ENCODE peak calls at places on chromosome 17, in nine cellular contexts. U is upper lobe of right lung, F is ovary, O is Panc1, S is aorta, A is prostate gland, X is A673, L is colonic mucosa, H is left lung. W is an unnamed sample. For H3K9me3 and H3K36me3, the result is how much of the 10 kb centered on the place peaks cover.

GRCh38 chr17:55433029-55433628 is 11.5 kb upstream of the MMD start:
- DNase-seq in O (no peak), S (no peak), A (peak), H (no peak), F (no peak), L (peak), X (no peak), U (no peak), W (no peak)

GRCh38 chr17:51540151-51540550 is 279.8 kb downstream of the UTP18 start:
- DNase-seq in O (no peak), L (no peak), H (no peak), S (no peak), U (no peak), X (peak), F (no peak), A (no peak), W (no peak)

GRCh38 chr17:75549246-75550138 is 24.0 kb downstream of the LLGL2 start:
- DNase-seq in H (peak), F (no peak), A (peak), L (peak), U (peak), X (no peak), S (no peak), O (no peak), W (peak)

GRCh38 chr17:79832211-79833109 is 6.8 kb downstream of the CBX4 start:
- DNase-seq in F (no peak), O (no peak), L (peak), U (peak), A (no peak), X (peak), S (peak), H (peak), W (no peak)

GRCh38 chr17:50626037-50626574 is 8.6 kb upstream of the ABCC3 start:
- DNase-seq in L (peak), U (peak), F (peak), H (peak), O (no peak), A (peak), S (peak), X (peak), W (peak)

GRCh38 chr17:46212634-46213435 is 19.6 kb upstream of the KANSL1 start:
- DNase-seq in F (peak), O (peak), X (peak), L (peak), U (no peak), S (no peak), H (no peak), A (peak), W (peak)

GRCh38 chr17:78966906-78967600 is 12.7 kb downstream of the LGALS3BP start:
- DNase-seq in S (no peak), F (no peak), A (no peak), H (no peak), O (no peak), L (no peak), X (no peak), U (no peak), W (no peak)

GRCh38 chr17:9087921-9088320 is 66.6 kb downstream of the NTN1 start:
- DNase-seq in U (no peak), S (no peak), X (no peak), A (no peak), H (no peak), O (no peak), L (no peak), F (no peak), W (no peak)

GRCh38 chr17:28366605-28367004 is 1.6 kb upstream of the SEBOX start:
- DNase-seq in F (no peak), A (no peak), X (no peak), H (no peak), S (no peak), L (no peak), O (no peak), U (no peak), W (no peak)

GRCh38 chr17:79624658-79625478 is 14.0 kb upstream of the RBFOX3 start:
- DNase-seq in F (no peak), O (no peak), L (no peak), X (no peak), U (peak), S (peak), H (peak), A (no peak), W (peak)

GRCh38 chr17:11719203-11719602 is 120.9 kb downstream of the DNAH9 start:
- DNase-seq in U (no peak), F (no peak), A (no peak), L (no peak), X (no peak), O (no peak), S (no peak), H (no peak), W (no peak)

GRCh38 chr17:40110457-40110856 is 10.1 kb upstream of the NR1D1 start:
- DNase-seq in F (peak), U (no peak), O (no peak), L (no peak), S (no peak), H (no peak), A (no peak), X (no peak), W (no peak)

GRCh38 chr17:50938821-50939541 is 72.8 kb upstream of the TOB1 start:
- DNase-seq in O (no peak), L (no peak), S (peak), U (no peak), X (no peak), H (peak), A (no peak), F (no peak), W (peak)

GRCh38 chr17:60106377-60107059 is 27.8 kb upstream of the HEATR6 start:
- DNase-seq in H (no peak), L (no peak), F (no peak), X (no peak), S (no peak), O (no peak), A (peak), U (no peak), W (no peak)

GRCh38 chr17:8922451-8922850 is 43.1 kb downstream of the PIK3R5 start:
- DNase-seq in A (no peak), L (no peak), X (peak), F (no peak), S (no peak), O (peak), H (no peak), U (no peak), W (no peak)

GRCh38 chr17:40561871-40562611 is 3.2 kb downstream of the CCR7 start:
- DNase-seq in F (no peak), S (peak), A (no peak), O (no peak), L (no peak), H (no peak), U (peak), X (no peak), W (no peak)

GRCh38 chr17:77400445-77400870 is 259.7 kb downstream of the SEC14L1 start:
- DNase-seq in O (no peak), U (no peak), S (no peak), A (no peak), X (peak), H (no peak), F (no peak), L (no peak), W (peak)

GRCh38 chr17:70517808-70518207 is 348.5 kb downstream of the KCNJ2 start:
- DNase-seq in F (no peak), S (no peak), X (no peak), L (no peak), H (no peak), A (no peak), U (no peak), O (no peak), W (no peak)

GRCh38 chr17:5513610-5514009 is 27.2 kb downstream of the MIS12 start:
- DNase-seq in H (no peak), S (no peak), F (no peak), A (no peak), L (no peak), U (no peak), X (no peak), O (no peak), W (no peak)

GRCh38 chr17:2900842-2901241 is 104.6 kb downstream of the RAP1GAP2 start:
- DNase-seq in L (no peak), F (no peak), A (no peak), S (no peak), X (no peak), U (no peak), O (no peak), H (no peak), W (no peak)

GRCh38 chr17:80171681-80172080 is 1.9 kb downstream of the CARD14 start:
- DNase-seq in H (no peak), U (no peak), A (no peak), S (no peak), X (no peak), F (no peak), O (no peak), L (no peak), W (no peak)

GRCh38 chr17:2971851-2972250 is 91.6 kb downstream of the OR1D5 start:
- DNase-seq in A (no peak), H (no peak), X (no peak), L (no peak), O (no peak), U (no peak), S (no peak), F (no peak), W (no peak)

GRCh38 chr17:53626286-53626685 is 196.4 kb upstream of the KIF2B start:
- DNase-seq in U (no peak), A (no peak), O (no peak), S (no peak), H (no peak), F (no peak), L (no peak), X (peak), W (no peak)

GRCh38 chr17:78233678-78234077 is 2.2 kb downstream of the TMEM235 start:
- DNase-seq in X (no peak), U (no peak), A (no peak), O (no peak), L (no peak), S (no peak), H (no peak), F (no peak), W (no peak)

GRCh38 chr17:42283241-42284019 is 4.9 kb upstream of the STAT5A start:
- DNase-seq in A (no peak), U (peak), F (peak), H (no peak), S (peak), O (no peak), X (no peak), L (no peak), W (peak)
- H3K9me3 ChIP-seq in A (under half), U (under half), F (under half), H (under half), S (under half), O (under half), X (under half), L (under half), W (under half)

GRCh38 chr17:69503711-69504110 is 89.2 kb downstream of the MAP2K6 start:
- DNase-seq in S (no peak), A (no peak), H (no peak), F (no peak), O (no peak), L (no peak), U (no peak), X (no peak), W (no peak)

GRCh38 chr17:69499301-69499700 is 84.8 kb downstream of the MAP2K6 start:
- DNase-seq in F (no peak), S (no peak), O (no peak), L (no peak), X (no peak), H (no peak), U (no peak), A (no peak), W (no peak)

GRCh38 chr17:69500911-69501429 is 86.5 kb downstream of the MAP2K6 start:
- DNase-seq in H (no peak), S (no peak), X (no peak), L (peak), O (no peak), F (no peak), A (peak), U (no peak), W (no peak)

GRCh38 chr17:69502488-69502887 is 88.0 kb downstream of the MAP2K6 start:
- DNase-seq in O (no peak), S (no peak), L (no peak), F (no peak), A (no peak), H (no peak), X (no peak), U (no peak), W (no peak)

DNA sequence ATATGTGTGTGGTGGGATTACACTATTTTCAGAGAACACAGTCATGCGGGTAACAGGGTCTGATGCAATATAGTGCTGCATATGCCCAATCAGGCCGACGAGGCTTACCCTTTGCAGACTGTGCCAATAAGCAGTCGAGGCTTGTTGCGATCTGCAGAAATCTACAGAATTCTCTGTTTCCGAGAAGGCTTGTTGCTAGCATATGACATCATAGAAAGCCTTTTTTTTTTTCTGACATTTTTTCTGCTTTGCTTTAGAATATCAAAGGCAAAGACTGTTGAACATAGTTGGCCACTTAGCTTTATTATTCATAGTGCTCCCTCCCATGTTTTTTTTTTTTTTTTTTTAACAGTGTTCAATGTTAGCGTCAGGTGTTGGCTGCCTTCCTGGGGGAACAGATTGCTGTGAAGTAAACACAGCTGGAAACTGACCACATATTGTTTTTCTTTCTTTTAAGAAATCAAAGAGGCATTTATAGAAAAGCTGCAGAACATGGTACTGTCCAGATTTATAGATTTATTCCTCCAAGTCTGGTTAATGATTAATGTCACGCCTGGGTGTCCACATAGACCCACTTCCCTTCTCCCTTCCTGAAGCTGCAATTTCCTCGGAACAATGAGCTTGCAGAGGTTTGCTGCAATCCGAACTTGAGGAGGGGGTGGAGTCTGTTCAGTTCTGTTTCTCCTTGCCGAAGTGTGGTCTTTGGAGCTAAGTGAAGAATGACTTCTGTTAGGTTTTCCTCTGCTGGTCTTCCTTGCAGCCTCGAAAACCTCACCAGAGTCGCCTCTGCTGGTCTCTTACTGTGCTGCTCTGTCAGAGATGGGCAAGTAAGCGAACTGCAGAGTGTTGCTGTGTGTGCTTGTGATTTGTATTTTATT is 87.3 kb downstream of the MAP2K6 start:
- DNase-seq in O (no peak), H (no peak), L (peak), A (peak), F (peak), U (no peak), X (peak), S (no peak), W (no peak)
- H3K4me3 ChIP-seq in O (peak), H (peak), L (peak), A (no peak), F (peak), U (peak), X (peak), S (no peak), W (no peak)

DNA sequence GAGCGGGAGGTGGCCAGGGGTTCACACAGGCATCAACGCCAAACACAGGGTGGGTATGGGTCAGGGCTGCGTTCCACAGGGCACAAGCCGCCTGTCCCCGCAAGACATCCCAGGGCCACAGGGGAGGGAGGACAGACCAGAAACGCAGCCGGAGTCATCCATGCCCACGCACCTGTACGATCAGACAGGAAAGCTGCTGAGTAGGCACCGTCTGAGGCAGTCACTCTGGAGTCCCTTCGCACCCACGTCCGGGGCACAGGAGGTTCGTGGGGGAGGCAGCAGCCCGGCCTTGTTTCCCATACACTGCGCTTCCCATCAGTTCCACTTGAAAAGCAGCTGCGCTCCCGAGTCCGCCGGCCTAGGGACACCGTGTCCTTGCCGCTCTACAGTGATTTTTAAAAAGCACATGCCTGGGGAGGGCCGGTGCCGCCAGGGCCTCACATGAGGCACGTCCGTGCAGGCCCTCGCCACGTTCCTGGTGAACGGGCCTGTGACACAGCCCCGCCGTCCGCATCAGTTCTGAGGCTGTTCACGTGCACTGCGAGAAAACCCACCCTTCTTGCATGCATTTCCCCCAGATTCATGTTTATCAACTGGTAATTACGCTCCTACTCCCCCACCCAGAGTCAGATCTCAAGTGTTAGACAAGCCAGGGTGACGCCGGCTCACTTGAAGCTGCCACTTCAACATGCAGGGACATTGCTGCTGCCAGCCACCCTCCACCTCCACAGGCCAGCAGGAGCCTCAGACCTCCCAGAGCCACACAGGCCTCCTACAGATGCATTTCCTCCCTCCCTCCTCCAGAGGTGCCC is 34.8 kb downstream of the WDR45B start:
- DNase-seq in O (no peak), A (peak), S (no peak), X (peak), L (no peak), H (peak), U (no peak), F (no peak), W (no peak)
- H3K36me3 ChIP-seq in O (under half), A (under half), S (under half), X (under half), L (under half), H (under half), U (under half), F (under half), W (half or more)

GRCh38 chr17:26807024-26807423 is 486.9 kb upstream of the WSB1 start:
- DNase-seq in X (no peak), U (no peak), O (no peak), F (no peak), H (no peak), A (no peak), S (no peak), L (no peak), W (no peak)
- H3K9me3 ChIP-seq in X (half or more), U (under half), O (under half), F (under half), H (under half), A (under half), S (under half), L (under half), W (under half)

DNA sequence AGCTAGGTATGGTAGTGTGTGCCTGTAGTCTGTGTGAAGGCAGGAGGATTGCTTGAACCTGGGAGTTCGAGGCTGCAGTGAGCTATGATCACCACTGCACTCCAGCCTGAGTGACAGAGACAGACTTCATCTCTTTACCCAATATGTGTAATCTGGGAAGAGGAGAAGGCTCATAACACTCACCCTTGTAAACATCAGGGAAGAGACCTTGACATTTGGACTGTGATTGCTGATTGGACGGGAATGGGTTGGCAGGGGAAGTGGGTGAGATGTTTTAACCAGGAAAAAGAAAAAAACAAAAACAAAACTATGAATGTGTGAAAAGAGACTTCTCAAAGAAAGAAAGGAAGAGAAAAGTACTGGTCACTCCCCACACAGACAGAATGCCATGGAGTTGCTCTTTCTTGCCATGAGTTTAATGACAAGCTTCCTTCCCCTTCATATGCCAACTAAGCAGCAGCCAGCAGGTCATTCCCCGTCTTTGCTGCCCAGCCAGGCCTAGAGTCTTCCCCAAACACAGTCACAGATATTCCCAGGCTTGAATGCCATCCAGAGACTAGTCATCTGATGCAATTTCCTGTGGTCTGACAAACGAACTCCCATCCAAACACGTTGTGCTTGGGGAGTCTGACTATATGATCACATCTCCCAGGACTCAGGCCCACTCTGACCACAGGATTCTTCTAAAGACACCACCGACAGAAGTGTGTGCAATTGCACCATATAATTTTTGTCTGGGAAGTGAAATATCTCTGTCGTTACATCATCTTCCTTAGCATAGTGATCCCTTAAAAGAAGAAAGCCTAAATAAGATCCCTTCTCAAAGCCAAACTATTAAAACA is 3.6 kb upstream of the XAF1 start:
- DNase-seq in A (no peak), H (no peak), O (no peak), L (no peak), F (peak), S (no peak), X (peak), U (no peak), W (no peak)
- H3K4me3 ChIP-seq in A (no peak), H (no peak), O (no peak), L (no peak), F (no peak), S (no peak), X (no peak), U (no peak), W (no peak)

DNA sequence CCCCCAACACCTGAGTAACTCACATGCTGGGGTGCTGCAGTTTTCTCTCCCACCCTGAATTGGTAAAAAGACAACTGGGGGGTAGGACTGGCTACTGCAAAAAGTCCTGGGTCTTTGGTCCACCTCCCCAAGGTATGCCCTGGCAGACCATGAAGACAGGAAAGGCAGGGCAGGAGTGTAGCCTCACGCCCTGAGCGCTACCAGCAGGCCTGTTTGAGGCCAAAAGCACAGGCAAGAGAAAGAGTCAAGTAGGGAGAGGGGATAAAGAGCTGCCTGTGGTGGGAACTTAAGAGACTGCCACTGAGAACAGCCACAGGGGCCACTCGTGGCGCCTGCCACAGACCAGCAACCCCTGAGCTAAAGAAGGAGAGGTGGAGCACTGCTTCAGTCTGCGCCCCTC is 13.8 kb downstream of the PSMB3 start:
- DNase-seq in A (no peak), F (no peak), X (no peak), S (no peak), H (no peak), L (no peak), O (no peak), U (no peak), W (no peak)
- H3K36me3 ChIP-seq in A (under half), F (under half), X (under half), S (under half), H (under half), L (under half), O (under half), U (half or more), W (half or more)